ENCODE peak calls at places on chromosomes 4 and X, in seven cellular contexts. K is psoas muscle, H is kidney, W is thoracic aorta, I is transverse colon, D is stomach, F is astrocyte of the spinal cord. N is an unnamed sample.

GRCh38 chr4:150816491-150816890 is 198.6 kb downstream of the LRBA start:
- DNase-seq in F (peak), I (no peak), H (no peak), K (no peak), D (no peak), W (no peak), N (no peak)

GRCh38 chr4:162644346-162644745 is 480.5 kb upstream of the FSTL5 start:
- DNase-seq in D (no peak), W (no peak), K (no peak), F (peak), H (no peak), I (no peak), N (no peak)

GRCh38 chr4:185219551-185220344 is 10.3 kb downstream of the SNX25 start:
- DNase-seq in K (no peak), F (peak), H (no peak), D (no peak), I (peak), W (no peak), N (no peak)

GRCh38 chr4:878796-879729 is 53.1 kb downstream of the GAK start:
- DNase-seq in K (no peak), I (no peak), H (peak), D (no peak), F (no peak), W (no peak), N (peak)

GRCh38 chr4:79935264-79935663 is 137.8 kb downstream of the ANTXR2 start:
- DNase-seq in D (no peak), K (no peak), I (no peak), H (no peak), F (no peak), W (no peak), N (no peak)

GRCh38 chrX:154096140-154097002 is 1.1 kb downstream of the MECP2 start:
- DNase-seq in D (no peak), W (no peak), K (peak), F (peak), H (peak), I (no peak), N (peak)

GRCh38 chr4:123250843-123251242 is 145.8 kb upstream of the SPRY1 start:
- DNase-seq in H (no peak), W (no peak), F (peak), K (peak), D (no peak), I (no peak), N (no peak)

GRCh38 chr4:74267998-74268606 is 40.2 kb upstream of the EPGN start:
- DNase-seq in H (no peak), F (peak), K (no peak), W (no peak), I (no peak), D (no peak), N (no peak)

GRCh38 chr4:48175806-48176205 is 41.8 kb upstream of the TXK start:
- DNase-seq in K (no peak), D (no peak), W (no peak), I (no peak), H (no peak), F (no peak), N (no peak)

GRCh38 chrX:102624105-102624504 is 24.8 kb downstream of the ARMCX5 start:
- DNase-seq in I (no peak), F (no peak), K (no peak), H (no peak), D (no peak), W (no peak), N (no peak)

GRCh38 chrX:20435913-20436312 is 169.2 kb upstream of the RPS6KA3 start:
- DNase-seq in D (no peak), I (no peak), H (no peak), W (no peak), K (no peak), F (no peak), N (no peak)

GRCh38 chrX:9912341-9912740 is 54.8 kb upstream of the CLDN34 start:
- DNase-seq in I (no peak), D (no peak), W (no peak), H (no peak), F (peak), K (no peak), N (no peak)

GRCh38 chrX:19893722-19894121 is 6.3 kb upstream of the SH3KBP1 start:
- DNase-seq in H (no peak), D (no peak), F (peak), W (no peak), K (no peak), I (no peak), N (no peak)

GRCh38 chrX:123960956-123961267 is 594 bp upstream of the STAG2 start:
- DNase-seq in I (no peak), F (no peak), H (no peak), D (no peak), W (no peak), K (no peak), N (no peak)

GRCh38 chrX:70411475-70411874 is 11.6 kb upstream of the GDPD2 start:
- DNase-seq in F (no peak), W (no peak), K (no peak), H (no peak), D (no peak), I (no peak), N (no peak)

GRCh38 chr4:107999932-108000539 is 10.3 kb downstream of the HADH start:
- DNase-seq in D (no peak), I (no peak), H (no peak), K (no peak), F (no peak), W (no peak), N (no peak)

GRCh38 chrX:106606583-106606982 is 5.2 kb upstream of the RADX start:
- DNase-seq in I (no peak), F (no peak), K (no peak), W (no peak), H (no peak), D (no peak), N (no peak)

GRCh38 chrX:123219916-123220315 is 35.8 kb downstream of the GRIA3 start:
- DNase-seq in K (no peak), W (no peak), H (no peak), I (no peak), D (no peak), F (peak), N (no peak)

GRCh38 chrX:3962511-3963350 is 249.3 kb upstream of the PRKX start:
- DNase-seq in H (no peak), W (no peak), I (no peak), D (no peak), K (no peak), F (peak), N (peak)

GRCh38 chrX:18889346-18889745 is 94.6 kb downstream of the PHKA2 start:
- DNase-seq in D (no peak), W (no peak), K (no peak), H (no peak), I (no peak), F (no peak), N (no peak)

GRCh38 chr4:70855464-70855863 is 15.8 kb upstream of the GRSF1 start:
- DNase-seq in I (no peak), H (no peak), W (no peak), K (no peak), D (no peak), F (no peak), N (no peak)

GRCh38 chr4:89744915-89745314 is 92.0 kb downstream of the SNCA start:
- DNase-seq in W (no peak), H (no peak), D (no peak), I (no peak), K (no peak), F (no peak), N (no peak)

GRCh38 chrX:109918753-109919152 is 84.2 kb upstream of the TMEM164 start:
- DNase-seq in W (no peak), I (no peak), H (no peak), F (no peak), D (no peak), K (no peak), N (no peak)

GRCh38 chrX:10722804-10723364 is 102.5 kb upstream of the MID1 start:
- DNase-seq in D (peak), H (no peak), I (peak), W (no peak), K (no peak), F (peak), N (peak)

GRCh38 chrX:109347618-109348017 is 134.3 kb downstream of the GUCY2F start:
- DNase-seq in H (no peak), F (peak), I (no peak), D (no peak), K (no peak), W (no peak), N (no peak)

GRCh38 chr4:24470681-24471622 is 113.4 kb downstream of the DHX15 start:
- DNase-seq in D (no peak), W (no peak), H (peak), K (peak), I (peak), F (peak), N (no peak)

GRCh38 chr4:148787831-148788477 is 345.7 kb upstream of the NR3C2 start:
- DNase-seq in W (no peak), H (no peak), D (no peak), F (peak), K (no peak), I (no peak), N (peak)

GRCh38 chrX:43505759-43506158 is 150.3 kb upstream of the MAOA start:
- DNase-seq in F (no peak), I (no peak), K (no peak), H (no peak), D (no peak), W (no peak), N (no peak)

GRCh38 chr4:23934915-23935314 is 45.1 kb upstream of the PPARGC1A start:
- DNase-seq in F (peak), H (peak), K (peak), I (peak), D (peak), W (no peak), N (no peak)

GRCh38 chr4:147837435-147837834 is 105.5 kb downstream of the ARHGAP10 start:
- DNase-seq in H (no peak), K (no peak), F (no peak), I (no peak), D (no peak), W (no peak), N (no peak)

GRCh38 chr4:108762559-108763225 is at the start of gene ETNPPL:
- DNase-seq in K (peak), I (no peak), W (no peak), D (peak), F (no peak), H (peak), N (peak)

GRCh38 chr4:10074767-10075105 is 41.9 kb downstream of the WDR1 start:
- DNase-seq in I (no peak), K (no peak), D (peak), W (no peak), H (no peak), F (peak), N (peak)

GRCh38 chr4:182929296-182929695 is 12.1 kb upstream of the DCTD start:
- DNase-seq in I (no peak), H (no peak), W (no peak), F (peak), D (no peak), K (no peak), N (no peak)

GRCh38 chr4:92305878-92306520 is 2.2 kb downstream of the GRID2 start:
- DNase-seq in D (no peak), W (no peak), H (peak), I (no peak), K (no peak), F (no peak), N (no peak)

GRCh38 chr4:127641524-127641923 is 8.8 kb downstream of the INTU start:
- DNase-seq in F (no peak), H (no peak), D (no peak), K (no peak), I (no peak), W (no peak), N (no peak)

GRCh38 chr4:141999446-142000143 is 363.2 kb downstream of the IL15 start:
- DNase-seq in W (no peak), H (no peak), D (no peak), F (no peak), I (no peak), K (no peak), N (no peak)

GRCh38 chr4:17029432-17029831 is 131.0 kb upstream of the LDB2 start:
- DNase-seq in W (no peak), K (no peak), H (no peak), F (no peak), D (no peak), I (no peak), N (no peak)

GRCh38 chr4:4248036-4248884 is at the start of gene TMEM128:
- DNase-seq in D (peak), W (peak), H (peak), K (peak), F (peak), I (peak), N (peak)

GRCh38 chrX:40095588-40096394 is 2.0 kb downstream of the BCOR start:
- DNase-seq in D (no peak), W (no peak), K (no peak), H (peak), F (no peak), I (no peak), N (no peak)

GRCh38 chrX:53116101-53116500 is 22.2 kb downstream of the KANTR start:
- DNase-seq in D (no peak), W (no peak), F (peak), K (no peak), H (no peak), I (peak), N (peak)

GRCh38 chr4:125368161-125368560 is 53.4 kb downstream of the FAT4 start:
- DNase-seq in D (no peak), F (peak), H (no peak), I (no peak), W (no peak), K (no peak), N (no peak)

GRCh38 chr4:125370478-125370877 is 55.7 kb downstream of the FAT4 start:
- DNase-seq in W (no peak), D (no peak), I (no peak), F (no peak), K (no peak), H (no peak), N (no peak)

GRCh38 chr4:125369098-125369497 is 54.3 kb downstream of the FAT4 start:
- DNase-seq in D (no peak), W (no peak), H (no peak), F (no peak), K (no peak), I (no peak), N (no peak)

GRCh38 chr4:125365731-125366130 is 51.0 kb downstream of the FAT4 start:
- DNase-seq in D (no peak), W (no peak), H (peak), I (no peak), F (no peak), K (no peak), N (no peak)

GRCh38 chr4:125368684-125369083 is 53.9 kb downstream of the FAT4 start:
- DNase-seq in D (no peak), K (no peak), F (peak), W (no peak), I (no peak), H (no peak), N (no peak)
- H3K4me3 ChIP-seq in D (peak), K (peak), F (peak), W (peak), I (no peak), H (peak), N (no peak)

DNA sequence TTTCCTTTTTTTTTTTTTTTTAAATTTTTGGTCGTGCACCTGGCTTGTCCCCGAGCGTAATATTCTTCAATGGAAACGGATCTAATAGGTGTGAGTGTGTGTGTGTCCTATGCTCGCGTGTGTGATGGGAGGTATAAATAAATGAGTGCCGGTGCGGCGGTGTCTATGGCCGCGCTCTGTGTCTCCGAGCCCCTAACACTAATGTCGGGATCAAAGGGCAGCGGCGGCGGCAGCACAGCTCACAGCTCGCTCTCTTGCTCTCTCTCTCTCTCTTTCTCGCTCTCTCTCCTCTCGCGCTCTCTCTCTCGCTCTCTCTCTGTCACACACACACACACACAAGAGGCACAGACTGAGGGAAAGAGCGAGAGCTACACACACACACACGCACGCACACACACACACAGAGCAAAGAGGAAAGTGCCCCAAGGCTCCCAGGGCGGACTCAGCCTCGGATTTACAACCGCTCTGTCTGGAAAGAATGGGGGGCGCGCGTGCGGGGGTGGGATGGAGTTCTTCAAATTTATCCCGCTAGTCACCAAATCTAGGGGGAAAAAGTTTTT is at the start of gene ZNF827:
- DNase-seq in I (peak), K (peak), D (peak), F (peak), H (peak), W (peak), N (peak)
- H3K4me3 ChIP-seq in I (peak), K (peak), D (peak), F (peak), H (peak), W (peak), N (peak)

DNA sequence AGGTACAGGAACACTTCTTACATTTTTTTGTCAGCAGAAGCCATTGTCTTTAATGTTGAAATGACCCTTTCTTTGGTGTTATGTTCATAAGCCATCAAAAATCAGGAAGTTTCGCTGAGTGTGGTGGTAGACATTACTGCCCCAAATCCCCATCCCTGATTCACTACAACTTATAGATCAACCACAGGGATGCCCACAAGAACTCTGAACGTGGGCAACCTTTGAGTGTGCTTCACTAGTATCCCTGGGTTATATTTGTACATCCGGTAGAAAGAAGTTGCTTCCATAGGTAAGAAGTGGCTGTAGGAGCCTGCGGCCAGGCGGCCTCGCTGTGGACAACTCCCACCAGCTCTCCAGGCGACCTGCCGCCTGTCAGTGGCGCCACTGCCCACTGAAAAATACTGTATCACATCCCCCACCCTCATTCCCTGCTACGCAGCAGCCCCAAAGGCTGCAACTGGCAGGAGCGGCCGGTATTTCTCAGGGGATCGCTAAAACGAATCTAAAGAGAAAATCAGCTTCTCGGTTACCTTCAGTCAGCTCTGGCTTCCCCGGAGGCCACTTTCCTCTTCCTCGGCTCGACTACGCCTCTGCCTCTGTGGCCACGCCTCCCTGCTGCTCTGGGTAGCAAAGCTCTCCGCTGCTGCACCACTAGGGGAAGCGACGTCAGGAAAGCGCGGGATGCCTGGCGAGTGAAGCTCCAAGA is 13.9 kb upstream of the ETDC start:
- DNase-seq in K (peak), W (no peak), I (peak), D (no peak), H (no peak), F (peak), N (peak)
- H3K4me3 ChIP-seq in K (peak), W (peak), I (peak), D (peak), H (peak), F (peak), N (peak)

GRCh38 chr4:5708171-5708828 is at the start of gene EVC2:
- DNase-seq in D (peak), I (peak), K (peak), W (no peak), F (peak), H (peak), N (no peak)
- H3K4me3 ChIP-seq in D (peak), I (peak), K (peak), W (peak), F (peak), H (peak), N (peak)

DNA sequence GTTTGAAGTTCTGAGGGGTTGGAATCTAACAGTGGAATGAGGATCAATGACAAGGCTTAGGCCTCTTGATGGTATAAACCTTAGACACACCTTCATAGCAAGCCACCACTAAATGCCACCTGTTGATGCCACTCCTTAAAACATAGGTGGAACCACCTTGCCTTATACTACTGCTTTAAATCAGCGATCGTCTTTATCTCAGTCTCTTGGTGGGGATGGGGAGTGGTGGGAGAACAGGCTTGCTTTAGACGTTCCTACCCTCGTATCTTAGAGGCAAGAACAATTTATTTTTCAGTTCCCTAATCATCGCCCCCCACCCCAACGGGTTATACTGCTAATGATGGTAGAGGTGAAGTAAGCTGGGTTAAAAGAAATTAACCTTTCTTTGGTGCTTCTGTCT is 1.3 kb downstream of the RAB33B start:
- DNase-seq in F (no peak), K (no peak), I (peak), H (no peak), D (no peak), W (no peak), N (peak)
- H3K4me3 ChIP-seq in F (peak), K (peak), I (peak), H (peak), D (peak), W (peak), N (peak)

GRCh38 chr4:84501721-84502267 is 2.7 kb upstream of the NKX6-1 start:
- DNase-seq in H (peak), W (no peak), F (no peak), I (no peak), K (no peak), D (no peak), N (no peak)
- H3K4me3 ChIP-seq in H (no peak), W (no peak), F (no peak), I (no peak), K (no peak), D (no peak), N (no peak)

GRCh38 chrX:131287556-131288179 is 1.4 kb downstream of the IGSF1 start:
- DNase-seq in D (no peak), K (no peak), H (no peak), W (no peak), F (no peak), I (no peak), N (no peak)

GRCh38 chrX:131288738-131289511 is at the start of gene IGSF1:
- DNase-seq in F (peak), H (no peak), D (no peak), K (peak), I (peak), W (no peak), N (no peak)

GRCh38 chrX:131289527-131289926 is 421 bp upstream of the IGSF1 start:
- DNase-seq in I (no peak), W (no peak), D (no peak), F (no peak), K (no peak), H (no peak), N (no peak)

DNA sequence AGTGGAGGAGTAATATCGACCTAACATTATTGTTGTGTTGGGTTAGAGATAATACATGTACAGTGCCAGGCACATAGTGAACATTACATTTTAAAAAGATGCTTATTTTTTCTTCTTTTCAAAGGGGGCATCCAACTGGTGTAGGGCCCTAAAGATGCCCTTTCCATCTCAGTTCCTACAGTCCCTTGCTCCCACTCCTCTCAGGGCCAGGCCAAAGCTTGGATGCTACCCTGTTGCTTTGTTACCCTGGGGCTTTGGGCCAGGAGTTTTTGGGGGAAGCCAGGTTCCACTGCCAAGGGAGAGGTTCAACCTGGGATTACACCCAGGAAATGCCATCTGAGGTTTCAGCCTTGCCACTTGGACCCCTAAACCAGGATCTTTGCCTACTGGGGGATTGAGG is 918 bp downstream of the IGSF1 start:
- DNase-seq in H (no peak), K (no peak), W (no peak), D (no peak), F (no peak), I (no peak), N (no peak)
- H3K4me3 ChIP-seq in H (no peak), K (no peak), W (no peak), D (no peak), F (no peak), I (no peak), N (no peak)